ENCODE peak calls at places on chromosomes 2 and 18, in ten cellular contexts. S is ovary; V is hepatocyte; N is A549; I is heart left ventricle; P is HCT116; H is neuronal stem cell; A is stomach; E is CD8-positive, alpha-beta T cell; G is fibroblast of lung. M is an unnamed sample.

GRCh38 chr18:13237641-13238040 is 19.1 kb downstream of the LDLRAD4 start:
- DNase-seq in A (no peak), S (no peak), N (no peak), P (no peak), H (no peak), G (no peak), I (no peak), E (no peak), V (no peak), M (no peak)

GRCh38 chr2:182068811-182069210 is 83.2 kb downstream of the PPP1R1C start:
- DNase-seq in G (no peak), H (no peak), S (no peak), I (no peak), P (no peak), E (no peak), N (peak; percentile 6), A (no peak), V (no peak), M (no peak)

GRCh38 chr2:159968282-159968900 is 94.0 kb downstream of the PLA2R1 start:
- DNase-seq in P (peak; percentile 35), H (peak; percentile 58), N (peak; percentile 41), G (peak; percentile 70), I (peak; percentile 24), S (no peak), A (no peak), V (peak; percentile 57), E (no peak), M (peak; percentile 8)

GRCh38 chr2:69202323-69202722 is 184.7 kb downstream of the GFPT1 start:
- DNase-seq in A (no peak), E (no peak), P (no peak), V (no peak), N (no peak), I (no peak), H (no peak), G (no peak), S (no peak), M (no peak)

GRCh38 chr18:49751427-49752094 is 61.8 kb downstream of the ACAA2 start:
- DNase-seq in E (no peak), V (no peak), N (no peak), A (no peak), S (no peak), P (no peak), G (no peak), I (no peak), H (no peak), M (peak; percentile 67)

GRCh38 chr2:201924453-201924852 is 109.2 kb upstream of the FZD7 start:
- DNase-seq in N (no peak), V (no peak), A (no peak), H (no peak), I (no peak), E (no peak), G (no peak), S (no peak), P (no peak), M (no peak)

GRCh38 chr2:34096552-34097171 is 497.6 kb upstream of the FAM98A start:
- DNase-seq in G (peak; percentile 77), N (peak; percentile 65), E (peak; percentile 7), V (peak; percentile 88), S (no peak), H (peak; percentile 65), P (peak; percentile 32), I (peak; percentile 22), A (peak; percentile 60), M (no peak)

GRCh38 chr2:241776336-241777166 is at the start of gene GAL3ST2:
- DNase-seq in I (no peak), A (no peak), G (no peak), E (no peak), V (no peak), P (no peak), N (no peak), H (no peak), S (no peak), M (no peak)

GRCh38 chr2:56191617-56192016 is 7.8 kb downstream of the CCDC85A start:
- DNase-seq in N (peak; percentile 71), E (no peak), V (peak; percentile 72), I (peak; percentile 22), H (peak; percentile 11), S (no peak), G (no peak), P (peak; percentile 35), A (no peak), M (no peak)

GRCh38 chr2:98908909-98909308 is 27.1 kb downstream of the CRACDL start:
- DNase-seq in E (no peak), A (peak; percentile 11), P (no peak), V (no peak), I (no peak), N (no peak), G (peak; percentile 49), H (no peak), S (no peak), M (peak; percentile 7)

GRCh38 chr18:28767781-28768211 is 590.9 kb upstream of the CDH2 start:
- DNase-seq in I (no peak), N (no peak), E (no peak), P (no peak), V (no peak), G (peak; percentile 6), S (no peak), A (no peak), H (no peak), M (no peak)
- H3K9me3 ChIP-seq in I (no peaks in the 10 kb centered on the region), N (no peaks in the 10 kb centered on the region), E (no peaks in the 10 kb centered on the region), P (no peaks in the 10 kb centered on the region), V (no peaks in the 10 kb centered on the region), G (no peaks in the 10 kb centered on the region), S (no peaks in the 10 kb centered on the region), A (no peaks in the 10 kb centered on the region), H (no peaks in the 10 kb centered on the region), M (no peaks in the 10 kb centered on the region)

GRCh38 chr2:66445076-66445724 is 10.3 kb downstream of the MEIS1 start:
- DNase-seq in E (no peak), S (peak; percentile 59), G (peak; percentile 68), N (no peak), P (no peak), I (peak; percentile 25), V (peak; percentile 35), A (no peak), H (no peak), M (no peak)
- H3K4me3 ChIP-seq in E (no peak overlapping the region), S (peak overlapping the region; percentile 49), G (peak overlapping the region; percentile 100), N (no peak overlapping the region), P (no peak overlapping the region), I (peak overlapping the region; percentile 35), V (peak overlapping the region; percentile 21), A (peak overlapping the region; percentile 47), H (peak overlapping the region; percentile 15), M (no peak overlapping the region)

GRCh38 chr2:86357392-86357963 is 20.1 kb upstream of the REEP1 start:
- DNase-seq in A (no peak), V (peak; percentile 63), P (no peak), S (no peak), E (no peak), I (no peak), H (no peak), N (no peak), G (no peak), M (no peak)
- H3K9me3 ChIP-seq in A (no peaks in the 10 kb centered on the region), V (no peaks in the 10 kb centered on the region), P (no peaks in the 10 kb centered on the region), S (no peaks in the 10 kb centered on the region), E (no peaks in the 10 kb centered on the region), I (no peaks in the 10 kb centered on the region), H (no peaks in the 10 kb centered on the region), N (no peaks in the 10 kb centered on the region), G (no peaks in the 10 kb centered on the region), M (no peaks in the 10 kb centered on the region)

DNA sequence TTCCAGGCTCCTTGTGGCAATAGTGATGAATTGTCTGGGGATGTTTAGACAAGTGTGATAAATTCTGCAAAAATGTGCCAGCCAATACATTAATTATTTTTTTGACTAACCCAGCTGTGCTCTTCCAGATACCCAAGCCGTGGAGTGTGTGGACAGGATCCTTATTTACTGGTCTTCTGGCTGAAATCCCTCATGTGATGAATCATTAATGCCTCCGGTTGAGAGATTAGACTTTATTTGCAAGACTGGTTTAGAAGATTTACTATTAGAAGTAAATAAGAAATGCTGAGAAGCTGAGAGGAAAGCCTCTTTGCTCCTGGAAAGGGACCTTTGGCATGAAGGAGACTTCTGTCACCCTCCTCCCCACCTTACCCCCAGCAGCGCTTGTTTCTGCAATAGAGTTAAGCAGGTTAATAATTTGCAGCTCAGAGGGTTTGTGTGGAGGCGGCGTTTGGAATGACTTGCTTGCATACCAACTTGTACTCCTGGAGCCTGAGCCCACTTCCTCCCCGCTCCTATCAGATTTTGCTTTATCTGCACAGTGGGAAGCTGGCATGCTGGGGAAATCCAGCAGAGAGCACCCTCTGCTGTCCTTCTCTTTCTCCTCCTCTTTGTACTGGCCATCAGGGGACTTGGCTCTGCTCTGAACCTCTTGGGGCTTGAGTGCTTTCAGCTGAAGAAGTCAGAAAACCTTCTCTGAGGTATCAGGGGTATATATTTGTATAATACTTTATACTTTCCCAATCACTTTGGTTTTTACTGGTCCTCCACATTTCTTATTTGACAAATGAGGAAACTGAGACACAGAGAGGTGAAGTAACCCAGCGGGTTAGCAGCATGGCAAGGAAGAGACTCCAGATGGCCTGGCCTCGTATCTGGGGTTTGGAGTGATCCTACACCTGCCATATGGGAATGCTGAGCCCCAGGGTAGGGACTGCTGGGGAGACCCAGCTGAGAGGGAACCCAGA is 16.3 kb downstream of the SLC3A1 start:
- DNase-seq in S (no peak), G (peak; percentile 64), V (peak; percentile 89), P (peak; percentile 48), N (peak; percentile 99), A (peak; percentile 84), H (no peak), E (no peak), I (no peak), M (no peak)
- H3K4me3 ChIP-seq in S (no peak overlapping the region), G (no peak overlapping the region), V (no peak overlapping the region), P (no peak overlapping the region), N (peak overlapping the region; percentile 16), A (no peak overlapping the region), H (no peak overlapping the region), E (no peak overlapping the region), I (no peak overlapping the region), M (no peak overlapping the region)

GRCh38 chr18:78890388-78890787 is 89.2 kb upstream of the SALL3 start:
- DNase-seq in H (no peak), E (no peak), P (no peak), N (no peak), V (no peak), A (no peak), I (no peak), G (no peak), S (no peak), M (no peak)
- H3K9me3 ChIP-seq in H (peaks cover 6% of the 10 kb centered on the region), E (peaks cover 8% of the 10 kb centered on the region), P (no peaks in the 10 kb centered on the region), N (no peaks in the 10 kb centered on the region), V (peaks cover 8% of the 10 kb centered on the region), A (peaks cover 32% of the 10 kb centered on the region), I (peaks cover 26% of the 10 kb centered on the region), G (no peaks in the 10 kb centered on the region), S (no peaks in the 10 kb centered on the region), M (peaks cover 11% of the 10 kb centered on the region)